ENCODE peak calls at places on chromosomes 13 and 19, in five cellular contexts. B is transverse colon, Y is stomach, A is GM12891, U is upper lobe of left lung. L is an unnamed sample.

GRCh38 chr13:23899555-23899954 is 2.3 kb upstream of the C1QTNF9B start:
- DNase-seq in B (no peak), Y (no peak), A (no peak), U (no peak), L (no peak)

GRCh38 chr19:58213075-58213369 is 15.7 kb upstream of the ZNF544 start:
- DNase-seq in B (no peak), Y (no peak), A (no peak), U (no peak), L (no peak)

GRCh38 chr19:55702131-55702627 is 27.2 kb downstream of the EPN1 start:
- DNase-seq in B (no peak), Y (peak), A (no peak), U (peak), L (no peak)

GRCh38 chr13:74070065-74070464 is 64.1 kb downstream of the KLF12 start:
- DNase-seq in B (no peak), Y (no peak), A (no peak), U (no peak), L (no peak)

GRCh38 chr13:37109080-37109678 is 3.7 kb upstream of the CSNK1A1L start:
- DNase-seq in B (no peak), Y (no peak), A (no peak), U (no peak), L (no peak)

GRCh38 chr13:62040078-62040477 is 624.4 kb upstream of the PCDH20 start:
- DNase-seq in B (no peak), Y (no peak), A (no peak), U (no peak), L (no peak)

GRCh38 chr19:37306383-37306963 is 64.4 kb upstream of the ZNF527 start:
- DNase-seq in B (no peak), Y (no peak), A (no peak), U (peak), L (no peak)

GRCh38 chr19:29858000-29858596 is 46.3 kb downstream of the CCNE1 start:
- DNase-seq in B (peak), Y (peak), A (no peak), U (peak), L (no peak)

GRCh38 chr19:42099336-42099925 is 23.5 kb downstream of the ZNF574 start:
- DNase-seq in B (no peak), Y (no peak), A (no peak), U (no peak), L (no peak)

GRCh38 chr13:27279506-27279905 is 8.9 kb downstream of the RASL11A start:
- DNase-seq in B (no peak), Y (no peak), A (no peak), U (no peak), L (no peak)

GRCh38 chr13:111382411-111382810 is 62.0 kb downstream of the TEX29 start:
- DNase-seq in B (no peak), Y (peak), A (no peak), U (no peak), L (no peak)

GRCh38 chr13:33347866-33348265 is 62.3 kb upstream of the STARD13 start:
- DNase-seq in B (no peak), Y (no peak), A (no peak), U (no peak), L (no peak)

GRCh38 chr13:52949744-52950143 is 78.9 kb upstream of the OLFM4 start:
- DNase-seq in B (no peak), Y (no peak), A (no peak), U (no peak), L (no peak)

GRCh38 chr13:113846639-113847318 is 17.1 kb downstream of the GAS6 start:
- DNase-seq in B (no peak), Y (no peak), A (no peak), U (peak), L (peak)

GRCh38 chr19:41849067-41849466 is 4.2 kb downstream of the DMRTC2 start:
- DNase-seq in B (no peak), Y (no peak), A (no peak), U (no peak), L (no peak)

GRCh38 chr13:32117696-32118095 is 86.1 kb downstream of the FRY start:
- DNase-seq in B (no peak), Y (peak), A (no peak), U (no peak), L (no peak)

GRCh38 chr19:18723871-18724377 is 40.4 kb downstream of the CRTC1 start:
- DNase-seq in B (no peak), Y (no peak), A (no peak), U (peak), L (no peak)

GRCh38 chr19:29431332-29431731 is 94.5 kb upstream of the VSTM2B start:
- DNase-seq in B (no peak), Y (no peak), A (no peak), U (no peak), L (no peak)

GRCh38 chr13:24664726-24665409 is 15.3 kb upstream of the ATP12A start:
- DNase-seq in B (no peak), Y (no peak), A (no peak), U (no peak), L (no peak)

GRCh38 chr19:47315125-47315821 is 5.6 kb downstream of the C5AR1 start:
- DNase-seq in B (peak), Y (peak), A (no peak), U (no peak), L (no peak)
- TF ChIP-seq POLR2AphosphoS5 in B (no peak), Y (no peak), A (no peak), U (peak), L (peak)

GRCh38 chr19:5261151-5261890 is 79.3 kb downstream of the PTPRS start:
- DNase-seq in B (no peak), Y (no peak), A (no peak), U (no peak), L (peak)
- TF ChIP-seq POLR2AphosphoS5 in B (no peak), Y (no peak), A (no peak), U (no peak), L (peak)

GRCh38 chr19:17303940-17304267 is 679 bp upstream of the ABHD8 start:
- DNase-seq in B (no peak), Y (no peak), A (no peak), U (no peak), L (no peak)
- TF ChIP-seq POLR2AphosphoS5 in B (no peak), Y (no peak), A (no peak), U (no peak), L (no peak)

DNA sequence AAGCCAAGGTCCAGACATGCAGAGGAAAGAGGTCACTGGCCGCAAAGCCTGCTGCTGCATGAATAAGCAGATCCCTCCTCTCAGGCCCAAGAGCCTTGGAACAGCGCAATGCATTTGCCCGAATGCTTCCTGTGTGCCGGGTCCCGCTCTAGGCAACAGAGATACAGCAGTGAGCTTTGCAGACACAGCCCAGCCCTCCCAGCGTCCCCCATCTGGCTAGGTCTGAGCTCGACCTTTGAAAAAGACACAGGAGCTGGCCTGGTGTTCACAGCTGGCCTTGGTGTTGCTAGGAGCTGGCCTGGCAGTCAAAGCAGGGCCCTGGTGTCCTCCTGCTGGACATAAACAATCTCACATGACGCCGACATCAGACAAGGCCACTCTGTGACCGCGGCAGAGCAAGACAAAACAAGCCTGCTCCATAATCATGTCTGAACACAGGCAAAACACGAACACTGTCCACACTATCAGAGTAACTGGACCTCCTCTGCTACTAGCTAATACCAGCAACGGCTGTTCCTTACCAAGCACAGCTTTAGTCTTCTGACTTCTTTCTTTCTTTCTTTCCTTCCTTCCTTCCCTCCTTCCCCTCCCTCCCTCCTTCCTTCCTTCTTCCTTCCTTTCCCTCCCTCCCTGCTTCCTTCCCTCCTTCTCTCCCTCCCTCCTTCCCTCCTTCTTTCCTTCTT is 5.7 kb upstream of the PEX11G start:
- DNase-seq in B (no peak), Y (peak), A (no peak), U (no peak), L (peak)
- TF ChIP-seq POLR2AphosphoS5 in B (no peak), Y (no peak), A (no peak), U (no peak), L (no peak)

GRCh38 chr13:20492641-20493040 is 33.0 kb downstream of the CRYL1 start:
- DNase-seq in B (peak), Y (no peak), A (no peak), U (no peak), L (no peak)

GRCh38 chr13:20492036-20492435 is 33.6 kb downstream of the CRYL1 start:
- DNase-seq in B (no peak), Y (no peak), A (no peak), U (no peak), L (no peak)

GRCh38 chr13:20487927-20488326 is 37.7 kb downstream of the CRYL1 start:
- DNase-seq in B (no peak), Y (no peak), A (no peak), U (no peak), L (no peak)

GRCh38 chr13:20494656-20495055 is 31.0 kb downstream of the CRYL1 start:
- DNase-seq in B (no peak), Y (no peak), A (no peak), U (no peak), L (no peak)

GRCh38 chr13:20489185-20489820 is 36.4 kb downstream of the CRYL1 start:
- DNase-seq in B (peak), Y (peak), A (no peak), U (no peak), L (no peak)
- TF ChIP-seq POLR2AphosphoS5 in B (no peak), Y (no peak), A (no peak), U (no peak), L (no peak)

GRCh38 chr19:2041686-2042484 is 9.2 kb downstream of the MKNK2 start:
- DNase-seq in B (peak), Y (peak), A (peak), U (peak), L (peak)
- TF ChIP-seq POLR2AphosphoS5 in B (peak), Y (peak), A (peak), U (peak), L (peak)

GRCh38 chr19:4656102-4656501 is 14.0 kb downstream of the MYDGF start:
- DNase-seq in B (no peak), Y (no peak), A (no peak), U (no peak), L (no peak)
- TF ChIP-seq POLR2AphosphoS5 in B (no peak), Y (no peak), A (peak), U (no peak), L (no peak)

DNA sequence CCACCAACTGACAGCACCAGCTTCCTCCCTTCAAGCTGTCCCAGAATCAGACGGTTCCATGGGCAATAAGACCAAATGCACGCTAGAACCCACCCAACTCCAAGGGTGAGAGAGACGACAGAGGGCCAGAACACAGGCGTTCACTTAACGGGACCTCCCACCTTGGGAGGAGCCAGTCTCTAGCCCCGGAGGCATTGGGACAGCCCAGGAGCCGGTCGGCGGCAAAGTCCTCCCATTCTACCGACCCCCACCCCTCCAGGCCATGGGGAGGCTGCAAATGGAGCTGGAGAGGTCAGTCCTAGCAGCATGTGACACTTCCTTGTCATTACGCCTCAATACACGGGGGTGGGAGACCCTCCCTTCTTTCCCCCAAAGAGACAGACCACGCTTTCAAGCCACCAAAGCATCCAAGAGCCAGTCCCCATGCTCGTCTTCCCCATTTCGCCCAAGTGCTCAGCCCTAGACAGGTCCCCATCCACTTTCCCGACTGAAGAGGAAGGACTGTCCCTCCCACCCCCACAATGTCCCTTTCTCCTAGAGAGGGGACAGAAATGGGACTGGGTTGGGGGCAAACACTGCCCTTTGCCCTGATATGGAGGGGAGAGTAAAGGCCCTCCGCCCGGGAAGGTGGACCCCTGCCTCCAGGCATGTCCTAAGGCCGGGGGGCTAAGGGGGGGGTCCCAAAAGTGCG is 967 bp downstream of the KHSRP start:
- DNase-seq in B (peak), Y (no peak), A (no peak), U (no peak), L (no peak)
- TF ChIP-seq POLR2AphosphoS5 in B (no peak), Y (no peak), A (no peak), U (no peak), L (no peak)

DNA sequence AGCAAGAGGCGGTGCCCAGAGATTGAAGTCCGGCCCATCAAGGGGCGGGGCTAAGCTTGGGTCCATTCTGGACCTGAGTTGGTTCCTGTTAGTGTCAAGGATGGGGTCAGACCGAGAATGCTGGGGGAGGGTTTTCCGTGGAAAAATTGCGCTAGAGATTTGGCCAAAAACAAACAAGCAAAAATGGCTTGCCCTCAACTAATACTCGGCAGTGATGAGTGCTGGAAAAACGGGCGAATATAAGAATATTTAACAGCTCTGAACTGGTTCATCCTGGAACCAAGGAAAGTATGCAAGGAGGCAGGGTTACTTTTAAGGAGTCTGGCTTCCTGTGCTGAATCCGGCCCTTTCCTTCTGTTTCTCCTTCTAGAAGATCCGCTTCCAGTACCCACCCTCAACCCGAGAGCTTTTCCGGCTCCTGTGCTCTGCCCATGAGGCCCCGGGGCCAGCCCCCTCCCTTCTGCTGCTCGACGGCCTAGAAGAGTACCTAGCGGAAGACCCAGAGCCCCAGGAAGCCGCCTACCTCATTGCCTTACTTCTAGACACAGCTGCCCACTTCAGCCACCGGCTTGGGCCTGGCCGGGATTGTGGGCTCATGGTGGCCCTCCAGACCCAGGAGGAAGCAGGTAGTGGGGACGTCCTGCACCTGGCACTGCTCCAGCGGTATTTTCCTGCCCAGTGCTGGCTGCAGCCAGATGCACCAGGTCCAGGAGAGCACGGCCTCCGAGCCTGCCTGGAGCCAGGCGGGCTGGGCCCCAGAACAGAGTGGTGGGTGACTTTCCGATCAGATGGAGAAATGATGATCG is 880 bp downstream of the SWSAP1 start:
- DNase-seq in B (peak), Y (peak), A (no peak), U (peak), L (no peak)
- TF ChIP-seq POLR2AphosphoS5 in B (peak), Y (peak), A (peak), U (peak), L (peak)

L was measured in breast epithelium.